ENCODE peak calls at places on chromosome 7, in four cellular contexts. Y is upper lobe of right lung, P is right cardiac atrium, I is K562. V is an unnamed sample.

GRCh38 chr7:120829487-120829886 is 28.5 kb downstream of the TSPAN12 start:
- ATAC-seq in Y (no peak), P (no peak), I (no peak), V (no peak)

GRCh38 chr7:22350466-22351328 is 6.3 kb downstream of the RAPGEF5 start:
- ATAC-seq in Y (no peak), P (peak), I (peak), V (no peak)

GRCh38 chr7:154832557-154833138 is 170.3 kb downstream of the PAXIP1 start:
- ATAC-seq in Y (peak), P (peak), I (peak), V (no peak)

GRCh38 chr7:35254496-35255416 is 856 bp upstream of the TBX20 start:
- ATAC-seq in Y (no peak), P (peak), I (no peak), V (no peak)

GRCh38 chr7:30796105-30796869 is 25.1 kb downstream of the MINDY4 start:
- ATAC-seq in Y (no peak), P (no peak), I (no peak), V (no peak)

GRCh38 chr7:112163021-112163310 is 43.2 kb downstream of the DOCK4 start:
- ATAC-seq in Y (no peak), P (no peak), I (no peak), V (no peak)

GRCh38 chr7:21898265-21898930 is 47.3 kb downstream of the CDCA7L start:
- ATAC-seq in Y (peak), P (no peak), I (no peak), V (peak)

GRCh38 chr7:77293046-77293445 is 93.4 kb upstream of the FGL2 start:
- ATAC-seq in Y (no peak), P (no peak), I (peak), V (no peak)

GRCh38 chr7:90661290-90662151 is 65.4 kb downstream of the CDK14 start:
- ATAC-seq in Y (no peak), P (peak), I (no peak), V (no peak)

GRCh38 chr7:125834421-125834820 is 904.8 kb upstream of the POT1 start:
- ATAC-seq in Y (no peak), P (no peak), I (no peak), V (no peak)

GRCh38 chr7:111919164-111919563 is 287.0 kb downstream of the DOCK4 start:
- ATAC-seq in Y (no peak), P (no peak), I (no peak), V (no peak)

GRCh38 chr7:46772740-46773139 is 809.2 kb downstream of the TNS3 start:
- ATAC-seq in Y (no peak), P (peak), I (no peak), V (peak)

GRCh38 chr7:116954443-116954838 is 1.1 kb downstream of the ST7 start:
- ATAC-seq in Y (no peak), P (no peak), I (no peak), V (no peak)

GRCh38 chr7:17852361-17852760 is 87.9 kb downstream of the SNX13 start:
- ATAC-seq in Y (no peak), P (no peak), I (no peak), V (no peak)

GRCh38 chr7:95843286-95843685 is 70.9 kb downstream of the DYNC1I1 start:
- ATAC-seq in Y (no peak), P (no peak), I (peak), V (no peak)

GRCh38 chr7:136050462-136050847 is 73.3 kb upstream of the MTPN start:
- ATAC-seq in Y (no peak), P (peak), I (no peak), V (no peak)

GRCh38 chr7:80128918-80129317 is 5.7 kb upstream of the GNAI1 start:
- ATAC-seq in Y (peak), P (no peak), I (no peak), V (no peak)

GRCh38 chr7:157729566-157729965 is 392.8 kb downstream of the DNAJB6 start:
- ATAC-seq in Y (peak), P (no peak), I (peak), V (no peak)

GRCh38 chr7:45007106-45007505 is 7.1 kb downstream of the CCM2 start:
- ATAC-seq in Y (peak), P (no peak), I (no peak), V (no peak)

GRCh38 chr7:34143397-34143796 is 238.1 kb downstream of the BMPER start:
- ATAC-seq in Y (no peak), P (no peak), I (no peak), V (no peak)

GRCh38 chr7:7816816-7817536 is 98.6 kb upstream of the RPA3 start:
- ATAC-seq in Y (no peak), P (no peak), I (no peak), V (no peak)

GRCh38 chr7:6071406-6071805 is 40.2 kb downstream of the ANKRD61 start:
- ATAC-seq in Y (no peak), P (no peak), I (no peak), V (no peak)

GRCh38 chr7:44827567-44827966 is 20.3 kb downstream of the H2AZ2 start:
- ATAC-seq in Y (no peak), P (no peak), I (no peak), V (no peak)

GRCh38 chr7:55022618-55022985 is 3.8 kb downstream of the EGFR start:
- ATAC-seq in Y (no peak), P (no peak), I (no peak), V (no peak)

GRCh38 chr7:12888727-12889126 is 201.3 kb downstream of the ARL4A start:
- ATAC-seq in Y (no peak), P (no peak), I (no peak), V (no peak)

GRCh38 chr7:12882710-12883109 is 195.3 kb downstream of the ARL4A start:
- ATAC-seq in Y (no peak), P (no peak), I (peak), V (no peak)

GRCh38 chr7:12884033-12884432 is 196.6 kb downstream of the ARL4A start:
- ATAC-seq in Y (no peak), P (no peak), I (no peak), V (no peak)

GRCh38 chr7:12881712-12882111 is 194.3 kb downstream of the ARL4A start:
- ATAC-seq in Y (no peak), P (no peak), I (no peak), V (no peak)

DNA sequence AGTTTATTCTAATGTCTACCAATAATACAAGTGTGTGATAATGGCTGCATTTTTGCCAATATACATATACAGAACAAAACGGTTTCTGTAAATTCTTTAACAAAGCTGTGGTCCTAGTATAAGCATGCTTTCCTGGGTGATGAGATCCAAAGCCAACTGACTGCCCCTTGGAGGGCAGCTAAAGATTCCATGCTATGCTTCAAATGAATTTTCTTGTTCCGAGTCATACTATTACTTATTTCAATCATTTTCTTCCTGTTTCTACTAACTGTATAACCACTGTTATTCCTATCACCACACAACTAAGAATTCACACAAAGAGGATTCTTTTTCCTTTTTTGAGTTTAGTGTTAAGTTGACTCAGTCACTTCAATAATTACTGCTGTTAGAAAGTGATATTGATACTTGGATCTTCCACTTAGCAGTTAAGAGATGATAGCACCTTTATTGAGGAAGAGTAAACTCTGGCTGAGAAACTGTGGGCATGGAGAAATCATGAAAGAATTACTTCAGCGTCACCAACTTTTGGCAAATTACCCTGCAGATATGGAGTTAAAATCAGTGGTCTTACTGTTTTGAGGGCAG is 197.5 kb downstream of the ARL4A start:
- ATAC-seq in Y (no peak), P (no peak), I (no peak), V (no peak)
- H3K4me3 ChIP-seq in Y (no peak), P (no peak), I (no peak), V (no peak)

DNA sequence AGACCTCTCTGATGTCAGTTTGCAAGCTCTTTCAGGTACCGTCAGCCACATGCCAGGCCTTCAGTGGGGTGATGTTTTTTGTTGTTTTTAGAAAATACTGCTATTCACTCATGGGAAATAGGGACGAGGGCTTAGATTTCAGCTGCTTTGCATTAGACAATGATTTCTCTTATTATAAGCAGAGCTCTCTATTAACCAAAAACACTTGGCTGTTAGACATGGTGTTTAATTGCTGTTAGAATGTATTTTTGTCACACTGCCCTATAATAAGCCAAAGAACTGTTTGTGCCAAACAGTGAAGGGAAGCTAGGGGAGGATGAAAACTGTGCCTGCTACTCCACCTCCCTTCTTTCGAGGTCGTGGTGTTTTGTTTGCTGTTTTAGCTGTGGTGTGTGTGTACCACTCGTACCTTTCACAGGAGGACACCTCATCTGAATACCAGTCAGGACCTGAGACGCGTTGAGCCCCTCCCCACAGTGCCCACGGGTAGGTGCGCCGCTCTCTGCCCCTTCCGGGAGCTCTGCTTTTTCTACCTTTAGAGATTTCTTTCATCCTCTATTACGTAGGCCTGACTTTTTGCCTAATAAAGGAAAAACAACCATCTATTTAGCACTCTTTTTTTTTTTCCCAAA is 57.9 kb downstream of the CUX1 start:
- ATAC-seq in Y (peak), P (peak), I (no peak), V (no peak)
- H3K4me3 ChIP-seq in Y (no peak), P (no peak), I (no peak), V (no peak)

DNA sequence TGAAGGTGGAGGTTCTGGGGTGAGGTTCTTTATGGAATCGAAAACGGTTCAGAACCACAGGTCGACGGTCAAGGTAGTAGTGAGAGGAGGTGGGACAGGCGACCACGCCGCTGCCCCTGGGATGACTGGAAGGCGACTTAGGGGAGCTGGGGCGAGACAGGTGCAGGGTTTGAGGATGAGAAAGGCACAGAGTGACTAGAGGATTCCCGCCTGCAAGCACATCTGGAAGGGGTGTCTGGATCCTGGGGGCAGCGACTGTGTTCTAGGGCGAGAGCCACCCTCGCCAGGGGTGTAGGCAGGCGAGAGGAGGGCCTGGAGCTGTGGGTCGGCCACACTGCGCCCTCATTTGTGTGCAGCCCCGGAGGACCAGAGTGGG is 468 bp upstream of the IRF5 start:
- ATAC-seq in Y (no peak), P (no peak), I (no peak), V (no peak)
- H3K4me3 ChIP-seq in Y (peak), P (no peak), I (no peak), V (peak)

GRCh38 chr7:48140001-48140681 is 31.1 kb upstream of the ABCA13 start:
- ATAC-seq in Y (no peak), P (no peak), I (no peak), V (no peak)
- H3K4me3 ChIP-seq in Y (no peak), P (no peak), I (no peak), V (no peak)

GRCh38 chr7:81624650-81625310 is 145.1 kb downstream of the HGF start:
- ATAC-seq in Y (no peak), P (no peak), I (no peak), V (no peak)
- H3K4me3 ChIP-seq in Y (no peak), P (no peak), I (no peak), V (no peak)

DNA sequence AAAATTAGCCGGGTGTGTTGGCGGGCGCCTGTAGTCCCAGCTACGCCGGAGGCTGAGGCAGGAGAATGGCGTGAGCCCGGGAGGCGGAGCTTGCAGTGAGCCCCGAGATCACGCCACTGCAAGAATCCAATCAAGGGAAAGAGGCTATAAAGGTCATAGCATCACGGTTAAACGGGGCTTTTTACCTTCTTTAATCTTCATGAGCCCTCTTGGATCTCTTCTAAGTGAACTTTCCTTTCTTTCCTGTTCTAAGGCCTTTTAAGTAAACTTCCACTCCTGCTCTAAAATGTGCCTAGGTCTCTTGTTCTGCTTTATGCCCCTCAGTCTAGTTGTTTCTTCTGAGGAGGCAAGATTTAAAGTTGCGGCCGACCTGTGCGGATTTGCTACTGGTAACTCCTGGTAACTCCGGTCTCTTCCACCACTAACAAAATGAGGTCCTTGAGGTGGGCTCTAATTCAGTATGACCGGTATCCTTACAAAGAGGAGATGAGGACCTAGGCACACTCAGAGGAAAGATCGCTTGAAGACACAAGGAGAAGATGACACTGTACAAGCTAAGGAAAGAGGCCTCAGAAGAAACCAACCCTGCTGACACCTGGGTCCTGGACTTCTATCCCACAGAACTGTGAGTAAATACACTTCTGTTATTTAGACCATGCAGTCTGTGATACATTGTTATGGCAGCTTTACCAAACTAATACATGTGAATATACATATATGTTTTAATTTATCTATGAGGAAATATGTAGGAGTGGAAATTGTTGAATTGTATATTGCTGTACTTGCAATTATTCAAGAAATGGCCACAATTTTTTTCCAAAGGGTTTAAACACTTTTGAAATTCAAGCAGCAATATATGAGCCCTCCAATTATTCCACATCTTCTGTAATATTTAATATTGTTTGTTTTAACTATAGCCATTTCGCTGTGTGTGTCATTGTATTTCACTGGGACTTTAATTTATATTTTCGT is 331.5 kb upstream of the CNTNAP2 start:
- ATAC-seq in Y (no peak), P (no peak), I (peak), V (no peak)
- H3K4me3 ChIP-seq in Y (no peak), P (no peak), I (peak), V (no peak)

GRCh38 chr7:102061981-102062390 is 224.7 kb upstream of the SH2B2 start:
- ATAC-seq in Y (peak), P (no peak), I (no peak), V (no peak)

GRCh38 chr7:102064361-102065025 is 222.2 kb upstream of the SH2B2 start:
- ATAC-seq in Y (peak), P (peak), I (peak), V (peak)

GRCh38 chr7:102066476-102066875 is 220.2 kb upstream of the SH2B2 start:
- ATAC-seq in Y (no peak), P (no peak), I (no peak), V (no peak)

GRCh38 chr7:102063736-102064135 is 222.9 kb upstream of the SH2B2 start:
- ATAC-seq in Y (peak), P (peak), I (peak), V (peak)

GRCh38 chr7:102065226-102065625 is 221.4 kb upstream of the SH2B2 start:
- ATAC-seq in Y (no peak), P (no peak), I (no peak), V (no peak)
- H3K4me3 ChIP-seq in Y (no peak), P (no peak), I (no peak), V (no peak)

DNA sequence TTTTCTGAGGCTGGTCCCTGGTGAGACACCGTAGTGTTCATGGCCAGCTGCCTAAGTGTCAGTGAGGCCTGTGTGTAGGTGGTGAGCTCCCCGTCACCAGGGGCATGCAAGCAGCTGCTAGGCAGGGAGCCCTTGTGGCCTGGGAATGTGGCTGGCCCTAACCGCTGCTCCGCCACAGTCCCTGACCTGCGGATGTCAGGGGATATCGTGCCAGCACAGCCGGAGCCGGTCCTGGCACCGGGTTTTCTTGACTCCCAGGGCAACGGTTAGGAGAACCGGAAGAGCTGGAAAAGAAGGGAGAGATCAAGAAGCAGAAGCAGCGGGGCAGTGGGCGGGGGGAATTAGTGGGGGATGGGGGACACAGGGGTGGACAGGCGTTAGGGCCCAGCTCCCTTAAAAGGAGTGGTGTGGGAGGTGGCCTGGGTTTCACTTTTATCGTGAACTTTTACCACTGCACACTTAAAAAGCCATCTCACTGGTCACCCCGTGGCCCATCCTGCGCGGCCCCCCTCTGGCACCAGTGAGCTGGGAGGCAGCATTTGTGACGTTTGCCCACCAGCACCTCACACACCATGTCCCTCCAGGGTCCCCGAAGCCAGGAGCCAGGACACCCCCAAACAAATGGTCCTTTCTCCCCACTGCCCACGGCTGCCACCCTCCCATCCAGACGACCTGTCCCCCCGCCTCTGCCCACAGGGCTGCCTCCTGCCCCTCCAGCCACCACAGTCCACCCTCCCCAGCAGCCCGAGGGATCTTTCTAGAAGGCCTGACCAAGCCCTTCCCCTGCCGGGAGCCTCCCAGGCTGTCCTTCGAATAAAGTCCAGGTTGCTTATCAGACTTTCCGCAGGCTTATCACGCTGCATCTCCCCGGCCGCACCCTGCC is 1.7 kb upstream of the MICALL2 start:
- ATAC-seq in Y (peak), P (peak), I (peak), V (peak)
- H3K4me3 ChIP-seq in Y (peak), P (no peak), I (peak), V (peak)

GRCh38 chr7:37211097-37211496 is 237.6 kb downstream of the ELMO1 start:
- ATAC-seq in Y (peak), P (peak), I (no peak), V (peak)
- H3K4me3 ChIP-seq in Y (no peak), P (no peak), I (no peak), V (no peak)

GRCh38 chr7:11193888-11194287 is 220.2 kb downstream of the PHF14 start:
- ATAC-seq in Y (peak), P (no peak), I (no peak), V (no peak)
- H3K4me3 ChIP-seq in Y (peak), P (peak), I (no peak), V (peak)